ENCODE peak calls at places on chromosomes 16 and 17, in four cellular contexts. O, Z, T and C are unnamed samples.

GRCh38 chr17:15185625-15185991 is 79.5 kb downstream of the PMP22 start:
- DNase-seq in O (peak; percentile 86), Z (no peak), T (no peak), C (peak; percentile 92)

GRCh38 chr17:58338907-58339774 is 10.5 kb upstream of the TSPOAP1 start:
- DNase-seq in O (peak; percentile 63), Z (peak; percentile 86), T (peak; percentile 40), C (peak; percentile 97)

GRCh38 chr16:67304006-67304405 is 22.5 kb downstream of the KCTD19 start:
- DNase-seq in O (no peak), Z (no peak), T (no peak), C (no peak)

GRCh38 chr16:69123894-69124293 is 8.5 kb downstream of the CHTF8 start:
- DNase-seq in O (peak; percentile 77), Z (peak; percentile 77), T (peak; percentile 63), C (peak; percentile 81)

GRCh38 chr16:54248863-54249710 is 37.5 kb downstream of the IRX3 start:
- DNase-seq in O (no peak), Z (no peak), T (no peak), C (no peak)

GRCh38 chr16:65679785-65680184 is 557.9 kb upstream of the CDH11 start:
- DNase-seq in O (no peak), Z (peak; percentile 11), T (no peak), C (no peak)

GRCh38 chr16:2424061-2425007 is 4.9 kb upstream of the CCNF start:
- DNase-seq in O (no peak), Z (no peak), T (no peak), C (no peak)

GRCh38 chr16:85425061-85425662 is 188.0 kb upstream of the GSE1 start:
- DNase-seq in O (no peak), Z (no peak), T (peak; percentile 1), C (no peak)

GRCh38 chr17:9905902-9906301 is 831 bp upstream of the RCVRN start:
- DNase-seq in O (peak; percentile 51), Z (peak; percentile 10), T (peak; percentile 63), C (peak; percentile 55)

GRCh38 chr17:5702951-5703510 is 118.7 kb upstream of the NLRP1 start:
- DNase-seq in O (no peak), Z (no peak), T (no peak), C (no peak)

GRCh38 chr16:90083139-90083538 is 6.0 kb upstream of the PRDM7 start:
- DNase-seq in O (no peak), Z (no peak), T (no peak), C (no peak)

GRCh38 chr17:57442914-57443571 is 186.7 kb downstream of the MSI2 start:
- DNase-seq in O (no peak), Z (peak; percentile 88), T (no peak), C (peak; percentile 57)

GRCh38 chr17:47099451-47099986 is 89.6 kb downstream of the CDC27 start:
- DNase-seq in O (no peak), Z (peak; percentile 44), T (no peak), C (peak; percentile 18)

GRCh38 chr17:15112881-15113617 is 152.1 kb downstream of the PMP22 start:
- DNase-seq in O (peak; percentile 34), Z (no peak), T (no peak), C (no peak)

GRCh38 chr17:72409405-72410002 is 288.7 kb downstream of the SOX9 start:
- DNase-seq in O (no peak), Z (peak; percentile 44), T (no peak), C (peak; percentile 42)

GRCh38 chr17:41535764-41536481 is 7.8 kb upstream of the KRT19 start:
- DNase-seq in O (no peak), Z (no peak), T (no peak), C (no peak)

GRCh38 chr16:80294172-80294571 is 246.6 kb upstream of the DYNLRB2 start:
- DNase-seq in O (no peak), Z (no peak), T (no peak), C (no peak)

GRCh38 chr17:83171661-83172060 is 92.3 kb downstream of the METRNL start:
- DNase-seq in O (no peak), Z (no peak), T (no peak), C (no peak)

GRCh38 chr17:17180141-17180603 is 26.0 kb downstream of the PLD6 start:
- DNase-seq in O (no peak), Z (no peak), T (no peak), C (no peak)

GRCh38 chr16:50202926-50203624 is 50.0 kb downstream of the TENT4B start:
- DNase-seq in O (peak; percentile 92), Z (no peak), T (no peak), C (no peak)